ENCODE peak calls at places on chromosomes 4 and X, in eight cellular contexts. One of them, this sample, is unnamed.
A peak's percentile ranks its signal among the peaks of the same experiment; 100 is the strongest.

GRCh38 chrX:3815896-3816664 is 102.6 kb upstream of the PRKX start:
- DNase-seq in HepG2: peak; percentile 36
- DNase-seq in gastrocnemius medialis: no peak
- DNase-seq in stomach: peak; percentile 67
- DNase-seq in IMR-90: peak; percentile 12
- DNase-seq in tibial nerve: peak; percentile 4
- DNase-seq in transverse colon: peak; percentile 70
- DNase-seq in H1: no peak
- DNase-seq in this sample: peak; percentile 77

GRCh38 chr4:175614880-175615279 is 197.2 kb downstream of the GPM6A start:
- DNase-seq in stomach: peak; percentile 53
- DNase-seq in HepG2: no peak
- DNase-seq in IMR-90: no peak
- DNase-seq in tibial nerve: no peak
- DNase-seq in H1: no peak
- DNase-seq in transverse colon: no peak
- DNase-seq in gastrocnemius medialis: no peak
- DNase-seq in this sample: no peak

GRCh38 chrX:64977830-64978229 is 1.6 kb upstream of the ZC4H2 start:
- DNase-seq in tibial nerve: no peak
- DNase-seq in H1: no peak
- DNase-seq in transverse colon: no peak
- DNase-seq in stomach: no peak
- DNase-seq in IMR-90: peak; percentile 28
- DNase-seq in gastrocnemius medialis: no peak
- DNase-seq in HepG2: peak; percentile 0
- DNase-seq in this sample: no peak

GRCh38 chrX:94401426-94401825 is 727.4 kb downstream of the FAM133A start:
- DNase-seq in tibial nerve: no peak
- DNase-seq in HepG2: no peak
- DNase-seq in stomach: peak; percentile 31
- DNase-seq in IMR-90: no peak
- DNase-seq in transverse colon: no peak
- DNase-seq in H1: no peak
- DNase-seq in gastrocnemius medialis: no peak
- DNase-seq in this sample: no peak

GRCh38 chr4:152937535-152938236 is 1.6 kb downstream of the FHDC1 start:
- DNase-seq in IMR-90: peak; percentile 21
- DNase-seq in transverse colon: peak; percentile 41
- DNase-seq in H1: no peak
- DNase-seq in tibial nerve: no peak
- DNase-seq in gastrocnemius medialis: no peak
- DNase-seq in HepG2: no peak
- DNase-seq in stomach: peak; percentile 45
- DNase-seq in this sample: no peak

GRCh38 chr4:165096776-165097175 is 15.9 kb downstream of the TMEM192 start:
- DNase-seq in gastrocnemius medialis: no peak
- DNase-seq in H1: no peak
- DNase-seq in IMR-90: peak; percentile 44
- DNase-seq in stomach: no peak
- DNase-seq in tibial nerve: no peak
- DNase-seq in HepG2: peak; percentile 8
- DNase-seq in transverse colon: no peak
- DNase-seq in this sample: no peak

GRCh38 chr4:181959121-181959520 is 284.1 kb upstream of the TENM3 start:
- DNase-seq in IMR-90: peak; percentile 89
- DNase-seq in stomach: no peak
- DNase-seq in H1: no peak
- DNase-seq in transverse colon: no peak
- DNase-seq in gastrocnemius medialis: no peak
- DNase-seq in tibial nerve: no peak
- DNase-seq in HepG2: no peak
- DNase-seq in this sample: no peak

GRCh38 chr4:121192500-121192899 is 28.4 kb upstream of the TNIP3 start:
- DNase-seq in IMR-90: peak; percentile 48
- DNase-seq in HepG2: peak; percentile 16
- DNase-seq in gastrocnemius medialis: no peak
- DNase-seq in H1: no peak
- DNase-seq in tibial nerve: no peak
- DNase-seq in transverse colon: no peak
- DNase-seq in stomach: no peak
- DNase-seq in this sample: no peak

GRCh38 chrX:47489507-47490275 is 6.7 kb upstream of the ZNF41 start:
- DNase-seq in transverse colon: no peak
- DNase-seq in H1: no peak
- DNase-seq in stomach: no peak
- DNase-seq in IMR-90: no peak
- DNase-seq in gastrocnemius medialis: peak; percentile 76
- DNase-seq in HepG2: no peak
- DNase-seq in tibial nerve: no peak
- DNase-seq in this sample: no peak

GRCh38 chr4:9384126-9384525 is 21.2 kb downstream of the USP17L30 start:
- DNase-seq in transverse colon: no peak
- DNase-seq in gastrocnemius medialis: no peak
- DNase-seq in H1: no peak
- DNase-seq in tibial nerve: no peak
- DNase-seq in stomach: no peak
- DNase-seq in IMR-90: no peak
- DNase-seq in HepG2: no peak
- DNase-seq in this sample: no peak

GRCh38 chr4:11428701-11429571 is at the start of gene HS3ST1:
- DNase-seq in H1: peak; percentile 68
- DNase-seq in gastrocnemius medialis: peak; percentile 50
- DNase-seq in transverse colon: peak; percentile 91
- DNase-seq in HepG2: no peak
- DNase-seq in IMR-90: peak; percentile 8
- DNase-seq in stomach: peak; percentile 90
- DNase-seq in tibial nerve: peak; percentile 71
- DNase-seq in this sample: peak; percentile 78

GRCh38 chr4:185017964-185018772 is at the start of gene HELT:
- DNase-seq in H1: no peak
- DNase-seq in IMR-90: no peak
- DNase-seq in tibial nerve: no peak
- DNase-seq in transverse colon: no peak
- DNase-seq in gastrocnemius medialis: no peak
- DNase-seq in stomach: no peak
- DNase-seq in HepG2: no peak
- DNase-seq in this sample: no peak

GRCh38 chrX:119618439-119618838 is 12.2 kb upstream of the NKRF start:
- DNase-seq in stomach: no peak
- DNase-seq in IMR-90: no peak
- DNase-seq in tibial nerve: no peak
- DNase-seq in H1: no peak
- DNase-seq in transverse colon: peak; percentile 24
- DNase-seq in HepG2: no peak
- DNase-seq in gastrocnemius medialis: no peak
- DNase-seq in this sample: no peak

GRCh38 chr4:183505556-183506388 is 914 bp downstream of the ING2 start:
- DNase-seq in stomach: peak; percentile 83
- DNase-seq in tibial nerve: peak; percentile 82
- DNase-seq in transverse colon: peak; percentile 88
- DNase-seq in IMR-90: peak; percentile 84
- DNase-seq in HepG2: peak; percentile 82
- DNase-seq in gastrocnemius medialis: peak; percentile 70
- DNase-seq in H1: peak; percentile 66
- DNase-seq in this sample: peak; percentile 87
- TF ChIP-seq POLR2A in stomach: peak; percentile 23
- TF ChIP-seq POLR2A in tibial nerve: no peak
- TF ChIP-seq POLR2A in transverse colon: peak; percentile 89
- TF ChIP-seq POLR2A in IMR-90: peak; percentile 77
- TF ChIP-seq POLR2A in HepG2: peak; percentile 76
- TF ChIP-seq POLR2A in gastrocnemius medialis: peak; percentile 72
- TF ChIP-seq POLR2A in H1: peak; percentile 64
- TF ChIP-seq POLR2A in this sample: peak; percentile 64

DNA sequence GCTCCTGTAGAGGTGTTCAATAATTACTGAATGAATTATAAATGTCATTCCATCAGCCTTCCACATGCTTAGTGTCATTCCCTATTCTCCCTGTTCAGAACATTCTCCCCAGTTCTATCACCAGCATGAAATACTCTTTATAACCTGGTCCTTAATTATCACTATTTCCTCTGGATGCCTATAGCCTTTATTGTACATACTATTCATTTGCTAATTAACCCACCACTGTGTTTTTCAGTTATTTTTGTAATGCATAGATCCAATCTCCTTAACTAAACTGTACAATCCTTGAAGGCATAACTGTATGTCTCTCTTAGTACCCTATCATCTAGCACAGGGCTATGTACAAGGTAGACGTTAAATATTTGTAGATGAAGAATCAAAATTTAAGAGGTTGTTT is 1.2 kb downstream of the ABCB7 start:
- DNase-seq in HepG2: no peak
- DNase-seq in IMR-90: no peak
- DNase-seq in H1: no peak
- DNase-seq in tibial nerve: no peak
- DNase-seq in gastrocnemius medialis: no peak
- DNase-seq in transverse colon: no peak
- DNase-seq in stomach: no peak
- DNase-seq in this sample: no peak
- H3K4me3 ChIP-seq in HepG2: peak overlapping the region; percentile 9
- H3K4me3 ChIP-seq in IMR-90: no peak overlapping the region
- H3K4me3 ChIP-seq in H1: no peak overlapping the region
- H3K4me3 ChIP-seq in tibial nerve: no peak overlapping the region
- H3K4me3 ChIP-seq in gastrocnemius medialis: peak overlapping the region; percentile 77
- H3K4me3 ChIP-seq in transverse colon: no peak overlapping the region
- H3K4me3 ChIP-seq in stomach: no peak overlapping the region
- H3K4me3 ChIP-seq in this sample: no peak overlapping the region

GRCh38 chrX:151904989-151905388 is 7.7 kb upstream of the MAGEA4 start:
- DNase-seq in tibial nerve: no peak
- DNase-seq in H1: no peak
- DNase-seq in HepG2: no peak
- DNase-seq in stomach: no peak
- DNase-seq in gastrocnemius medialis: no peak
- DNase-seq in transverse colon: no peak
- DNase-seq in IMR-90: no peak
- DNase-seq in this sample: no peak
- H3K27ac ChIP-seq in tibial nerve: no peak overlapping the region
- H3K27ac ChIP-seq in H1: no peak overlapping the region
- H3K27ac ChIP-seq in HepG2: no peak overlapping the region
- H3K27ac ChIP-seq in stomach: no peak overlapping the region
- H3K27ac ChIP-seq in gastrocnemius medialis: no peak overlapping the region
- H3K27ac ChIP-seq in transverse colon: no peak overlapping the region
- H3K27ac ChIP-seq in IMR-90: no peak overlapping the region
- H3K27ac ChIP-seq in this sample: no peak overlapping the region

GRCh38 chrX:48574270-48575266 is at the start of gene RBM3:
- DNase-seq in HepG2: peak; percentile 82
- DNase-seq in IMR-90: peak; percentile 91
- DNase-seq in stomach: peak; percentile 91
- DNase-seq in tibial nerve: peak; percentile 86
- DNase-seq in gastrocnemius medialis: peak; percentile 90
- DNase-seq in H1: peak; percentile 71
- DNase-seq in transverse colon: peak; percentile 94
- DNase-seq in this sample: peak; percentile 95
- TF ChIP-seq POLR2A in HepG2: peak; percentile 62
- TF ChIP-seq POLR2A in IMR-90: peak; percentile 95
- TF ChIP-seq POLR2A in stomach: peak; percentile 37
- TF ChIP-seq POLR2A in tibial nerve: peak; percentile 86
- TF ChIP-seq POLR2A in gastrocnemius medialis: peak; percentile 84
- TF ChIP-seq POLR2A in H1: peak; percentile 55
- TF ChIP-seq POLR2A in transverse colon: peak; percentile 91
- TF ChIP-seq POLR2A in this sample: peak; percentile 89

GRCh38 chr4:8188085-8188484 is 11.0 kb upstream of the SH3TC1 start:
- DNase-seq in IMR-90: no peak
- DNase-seq in gastrocnemius medialis: peak; percentile 45
- DNase-seq in tibial nerve: no peak
- DNase-seq in H1: no peak
- DNase-seq in transverse colon: no peak
- DNase-seq in stomach: no peak
- DNase-seq in HepG2: no peak
- DNase-seq in this sample: no peak

GRCh38 chr4:8188743-8189550 is 10.1 kb upstream of the SH3TC1 start:
- DNase-seq in H1: no peak
- DNase-seq in IMR-90: no peak
- DNase-seq in tibial nerve: no peak
- DNase-seq in HepG2: no peak
- DNase-seq in gastrocnemius medialis: peak; percentile 88
- DNase-seq in transverse colon: no peak
- DNase-seq in stomach: peak; percentile 82
- DNase-seq in this sample: peak; percentile 70

GRCh38 chr4:8192748-8193738 is 6.0 kb upstream of the SH3TC1 start:
- DNase-seq in tibial nerve: peak; percentile 74
- DNase-seq in HepG2: peak; percentile 73
- DNase-seq in IMR-90: peak; percentile 28
- DNase-seq in H1: no peak
- DNase-seq in transverse colon: peak; percentile 77
- DNase-seq in stomach: peak; percentile 82
- DNase-seq in gastrocnemius medialis: peak; percentile 63
- DNase-seq in this sample: peak; percentile 71

GRCh38 chr4:8189551-8190466 is 9.3 kb upstream of the SH3TC1 start:
- DNase-seq in HepG2: no peak
- DNase-seq in IMR-90: no peak
- DNase-seq in transverse colon: no peak
- DNase-seq in stomach: no peak
- DNase-seq in H1: no peak
- DNase-seq in tibial nerve: no peak
- DNase-seq in gastrocnemius medialis: no peak
- DNase-seq in this sample: no peak

GRCh38 chr4:8191136-8191747 is 7.8 kb upstream of the SH3TC1 start:
- DNase-seq in IMR-90: peak; percentile 44
- DNase-seq in stomach: peak; percentile 63
- DNase-seq in tibial nerve: peak; percentile 62
- DNase-seq in HepG2: peak; percentile 33
- DNase-seq in gastrocnemius medialis: peak; percentile 82
- DNase-seq in transverse colon: peak; percentile 51
- DNase-seq in H1: no peak
- DNase-seq in this sample: peak; percentile 74
- H3K4me3 ChIP-seq in IMR-90: no peak overlapping the region
- H3K4me3 ChIP-seq in stomach: no peak overlapping the region
- H3K4me3 ChIP-seq in tibial nerve: no peak overlapping the region
- H3K4me3 ChIP-seq in HepG2: peak overlapping the region; percentile 31
- H3K4me3 ChIP-seq in gastrocnemius medialis: no peak overlapping the region
- H3K4me3 ChIP-seq in transverse colon: no peak overlapping the region
- H3K4me3 ChIP-seq in H1: no peak overlapping the region
- H3K4me3 ChIP-seq in this sample: no peak overlapping the region

GRCh38 chr4:6658635-6659075 is 18.2 kb downstream of the MRFAP1 start:
- DNase-seq in gastrocnemius medialis: no peak
- DNase-seq in HepG2: no peak
- DNase-seq in stomach: no peak
- DNase-seq in H1: no peak
- DNase-seq in transverse colon: peak; percentile 28
- DNase-seq in IMR-90: peak; percentile 28
- DNase-seq in tibial nerve: no peak
- DNase-seq in this sample: peak; percentile 63

GRCh38 chr4:6660430-6660829 is 19.9 kb downstream of the MRFAP1 start:
- DNase-seq in gastrocnemius medialis: no peak
- DNase-seq in IMR-90: no peak
- DNase-seq in H1: no peak
- DNase-seq in tibial nerve: no peak
- DNase-seq in transverse colon: no peak
- DNase-seq in stomach: no peak
- DNase-seq in HepG2: no peak
- DNase-seq in this sample: no peak

GRCh38 chr4:6659897-6660296 is 19.4 kb downstream of the MRFAP1 start:
- DNase-seq in gastrocnemius medialis: no peak
- DNase-seq in stomach: no peak
- DNase-seq in IMR-90: no peak
- DNase-seq in tibial nerve: no peak
- DNase-seq in H1: no peak
- DNase-seq in transverse colon: no peak
- DNase-seq in HepG2: no peak
- DNase-seq in this sample: no peak

GRCh38 chr4:6657242-6658203 is 17.0 kb downstream of the MRFAP1 start:
- DNase-seq in tibial nerve: no peak
- DNase-seq in H1: no peak
- DNase-seq in stomach: no peak
- DNase-seq in HepG2: no peak
- DNase-seq in transverse colon: no peak
- DNase-seq in gastrocnemius medialis: no peak
- DNase-seq in IMR-90: no peak
- DNase-seq in this sample: no peak

GRCh38 chr4:6658204-6658585 is 17.7 kb downstream of the MRFAP1 start:
- DNase-seq in IMR-90: no peak
- DNase-seq in stomach: no peak
- DNase-seq in HepG2: no peak
- DNase-seq in tibial nerve: no peak
- DNase-seq in transverse colon: no peak
- DNase-seq in H1: no peak
- DNase-seq in gastrocnemius medialis: no peak
- DNase-seq in this sample: no peak
- H3K27ac ChIP-seq in IMR-90: no peak overlapping the region
- H3K27ac ChIP-seq in stomach: peak overlapping the region; percentile 46
- H3K27ac ChIP-seq in HepG2: no peak overlapping the region
- H3K27ac ChIP-seq in tibial nerve: no peak overlapping the region
- H3K27ac ChIP-seq in transverse colon: peak overlapping the region; percentile 53
- H3K27ac ChIP-seq in H1: no peak overlapping the region
- H3K27ac ChIP-seq in gastrocnemius medialis: no peak overlapping the region
- H3K27ac ChIP-seq in this sample: no peak overlapping the region

This sample was measured in right lobe of liver.